ENCODE peak calls at places on chromosomes 2 and 18, in five cellular contexts. O is hepatic stellate cell, Y is GM13977, B is activated T-helper 1 cell treated with Interleukin-2 at 50 U/mL for 16 hours, U is Panc1. A is an unnamed sample.

GRCh38 chr2:110883401-110883800 is 151.0 kb downstream of the ACOXL start:
- DNase-seq in Y (no peak), B (no peak), O (no peak), U (no peak), A (no peak)

GRCh38 chr2:25473758-25474335 is 132.1 kb upstream of the DNMT3A start:
- DNase-seq in O (no peak), Y (no peak), U (no peak), B (no peak), A (no peak)

GRCh38 chr2:177172034-177172880 is 40.3 kb upstream of the HNRNPA3 start:
- DNase-seq in U (no peak), O (peak), B (no peak), Y (no peak), A (peak)

GRCh38 chr2:28663359-28663758 is 88.3 kb upstream of the PPP1CB start:
- DNase-seq in U (no peak), O (peak), Y (no peak), B (no peak), A (no peak)

GRCh38 chr2:29113027-29113686 is 2.1 kb upstream of the CLIP4 start:
- DNase-seq in U (no peak), B (no peak), Y (no peak), O (peak), A (peak)

GRCh38 chr18:76821875-76822509 is 365 bp upstream of the ZNF236 start:
- DNase-seq in O (peak), U (no peak), Y (peak), B (peak), A (peak)

GRCh38 chr2:150788741-150789140 is 301.3 kb upstream of the RND3 start:
- DNase-seq in O (no peak), U (no peak), B (no peak), Y (no peak), A (no peak)

GRCh38 chr2:18299423-18300212 is 260.8 kb downstream of the RDH14 start:
- DNase-seq in Y (no peak), O (peak), B (no peak), U (no peak), A (peak)

GRCh38 chr2:48471048-48471474 is 58.9 kb upstream of the STON1 start:
- DNase-seq in B (no peak), Y (no peak), O (peak), U (peak), A (peak)

GRCh38 chr2:68662466-68662865 is 19.1 kb downstream of the PROKR1 start:
- DNase-seq in O (no peak), U (no peak), Y (no peak), B (no peak), A (no peak)

GRCh38 chr2:39778233-39778632 is 825 bp downstream of the THUMPD2 start:
- DNase-seq in Y (no peak), U (no peak), B (no peak), O (no peak), A (no peak)

GRCh38 chr2:106572541-106573148 is 85.5 kb downstream of the CD8B2 start:
- DNase-seq in U (no peak), Y (no peak), B (no peak), O (no peak), A (no peak)

GRCh38 chr18:66695281-66695680 is 91.4 kb upstream of the CDH19 start:
- DNase-seq in U (no peak), O (no peak), B (no peak), Y (no peak), A (no peak)

A was measured in mammary epithelial cell.